ENCODE peak calls at places on chromosomes 7 and 10, in four cellular contexts. J, C, M and T are unnamed samples.
A peak's percentile ranks its signal among the peaks of the same experiment; 100 is the strongest.

GRCh38 chr7:97835296-97836138 is 36.7 kb downstream of the ASNS start:
- DNase-seq in M (peak; percentile 80), C (peak; percentile 13), J (peak; percentile 84), T (no peak)

GRCh38 chr7:54964136-54964535 is 54.7 kb upstream of the EGFR start:
- DNase-seq in M (no peak), J (no peak), C (no peak), T (no peak)

GRCh38 chr7:134355925-134356324 is 39.2 kb upstream of the SLC35B4 start:
- DNase-seq in C (no peak), M (peak; percentile 54), J (no peak), T (no peak)

GRCh38 chr7:115662120-115662519 is 368.4 kb downstream of the TFEC start:
- DNase-seq in J (no peak), C (peak; percentile 49), M (no peak), T (no peak)

GRCh38 chr10:63645195-63645594 is 124.0 kb downstream of the REEP3 start:
- DNase-seq in C (no peak), J (no peak), M (no peak), T (no peak)

GRCh38 chr7:64312826-64313225 is 935 bp upstream of the ZNF736 start:
- DNase-seq in C (no peak), M (no peak), J (no peak), T (no peak)

GRCh38 chr7:116018731-116019130 is 11.8 kb downstream of the TFEC start:
- DNase-seq in J (no peak), M (no peak), C (no peak), T (no peak)

GRCh38 chr10:81303656-81304055 is 571.3 kb upstream of the NRG3 start:
- DNase-seq in J (no peak), M (no peak), C (no peak), T (no peak)

GRCh38 chr7:55066479-55066878 is 47.7 kb downstream of the EGFR start:
- DNase-seq in M (peak; percentile 54), C (no peak), J (no peak), T (no peak)

GRCh38 chr10:86049442-86049841 is 317.2 kb downstream of the GRID1 start:
- DNase-seq in J (no peak), M (no peak), C (no peak), T (no peak)

GRCh38 chr10:25683291-25683690 is 250.7 kb upstream of the MYO3A start:
- DNase-seq in M (peak; percentile 54), J (no peak), C (no peak), T (no peak)

GRCh38 chr10:113028393-113029054 is 78.5 kb downstream of the TCF7L2 start:
- DNase-seq in C (no peak), J (no peak), M (no peak), T (no peak)

GRCh38 chr10:88270871-88271713 is 312.0 kb downstream of the RNLS start:
- DNase-seq in J (no peak), C (no peak), M (peak; percentile 61), T (no peak)

GRCh38 chr10:5188358-5188757 is 3.4 kb upstream of the AKR1C8 start:
- DNase-seq in C (no peak), M (peak; percentile 1), J (no peak), T (no peak)

GRCh38 chr7:128017880-128018845 is 13.1 kb downstream of the LRRC4 start:
- DNase-seq in J (peak; percentile 26), M (no peak), C (no peak), T (peak; percentile 73)

GRCh38 chr10:110174201-110174600 is 33.2 kb upstream of the MXI1 start:
- DNase-seq in M (no peak), J (no peak), C (no peak), T (no peak)

GRCh38 chr10:22436526-22436892 is 91.2 kb downstream of the SPAG6 start:
- DNase-seq in C (no peak), J (no peak), M (no peak), T (no peak)

GRCh38 chr10:129547583-129547982 is 80.5 kb downstream of the MGMT start:
- DNase-seq in J (no peak), M (no peak), C (no peak), T (no peak)

GRCh38 chr10:54758791-54759190 is 42.2 kb downstream of the PCDH15 start:
- DNase-seq in J (no peak), M (no peak), C (peak; percentile 11), T (no peak)

GRCh38 chr7:121547341-121548092 is 151.4 kb upstream of the FAM3C start:
- DNase-seq in C (no peak), M (peak; percentile 84), J (peak; percentile 66), T (no peak)

GRCh38 chr10:132898391-132899053 is 43.8 kb downstream of the CFAP46 start:
- DNase-seq in C (no peak), J (no peak), M (no peak), T (no peak)

GRCh38 chr10:131068311-131068710 is 243.2 kb downstream of the TCERG1L start:
- DNase-seq in C (no peak), M (no peak), J (no peak), T (no peak)

GRCh38 chr10:43259248-43259980 is 7.5 kb downstream of the RASGEF1A start:
- DNase-seq in J (no peak), C (no peak), M (no peak), T (no peak)